ENCODE peak calls at places on chromosomes 16 and 17, in seven cellular contexts. U, B, Z, E, A, Q and Y are unnamed samples.

GRCh38 chr16:3520861-3521260 is 20.1 kb downstream of the CLUAP1 start:
- DNase-seq in U (no peak), B (no peak), Z (no peak), E (peak; percentile 24), A (no peak), Q (no peak), Y (no peak)

GRCh38 chr17:73969956-73970355 is 233.5 kb upstream of the RPL38 start:
- DNase-seq in U (no peak), B (no peak), Z (peak; percentile 58), E (no peak), A (no peak), Q (no peak), Y (no peak)

GRCh38 chr16:90020838-90021382 is 1.7 kb upstream of the DBNDD1 start:
- DNase-seq in U (peak; percentile 15), B (no peak), Z (no peak), E (no peak), A (no peak), Q (no peak), Y (no peak)

GRCh38 chr16:47358816-47359215 is 102.0 kb downstream of the ITFG1 start:
- DNase-seq in U (no peak), B (no peak), Z (no peak), E (no peak), A (no peak), Q (no peak), Y (peak; percentile 3)

GRCh38 chr16:3045758-3046505 is 429 bp upstream of the MMP25 start:
- DNase-seq in U (no peak), B (no peak), Z (no peak), E (no peak), A (no peak), Q (no peak), Y (no peak)

GRCh38 chr16:87725596-87726235 is 40.1 kb downstream of the KLHDC4 start:
- DNase-seq in U (no peak), B (peak; percentile 49), Z (no peak), E (no peak), A (no peak), Q (no peak), Y (no peak)

GRCh38 chr16:89697616-89698331 is 3.7 kb downstream of the SPATA2L start:
- DNase-seq in U (no peak), B (no peak), Z (no peak), E (no peak), A (no peak), Q (no peak), Y (no peak)

GRCh38 chr16:21302898-21303528 is 24.9 kb upstream of the CRYM start:
- DNase-seq in U (peak; percentile 47), B (no peak), Z (peak; percentile 40), E (peak; percentile 59), A (peak; percentile 61), Q (peak; percentile 18), Y (peak; percentile 64)

GRCh38 chr17:50206604-50207293 is 5.3 kb upstream of the COL1A1 start:
- DNase-seq in U (no peak), B (no peak), Z (peak; percentile 57), E (peak; percentile 77), A (no peak), Q (peak; percentile 38), Y (no peak)

GRCh38 chr17:73681946-73682345 is 37.7 kb upstream of the SDK2 start:
- DNase-seq in U (no peak), B (no peak), Z (no peak), E (no peak), A (no peak), Q (no peak), Y (no peak)

GRCh38 chr17:78759203-78759968 is 22.7 kb downstream of the CYTH1 start:
- DNase-seq in U (no peak), B (peak; percentile 67), Z (peak; percentile 51), E (no peak), A (no peak), Q (peak; percentile 86), Y (no peak)

GRCh38 chr16:11689031-11689840 is 21.0 kb downstream of the SNN start:
- DNase-seq in U (no peak), B (no peak), Z (no peak), E (no peak), A (no peak), Q (no peak), Y (no peak)

GRCh38 chr16:10616744-10617640 is 36.6 kb upstream of the EMP2 start:
- DNase-seq in U (no peak), B (peak; percentile 81), Z (no peak), E (peak; percentile 81), A (no peak), Q (no peak), Y (peak; percentile 51)

GRCh38 chr17:35390663-35391062 is 17.2 kb upstream of the SLFN11 start:
- DNase-seq in U (no peak), B (no peak), Z (no peak), E (no peak), A (no peak), Q (no peak), Y (no peak)

GRCh38 chr17:77451271-77451893 is 310.6 kb downstream of the SEC14L1 start:
- DNase-seq in U (no peak), B (no peak), Z (no peak), E (peak; percentile 70), A (no peak), Q (peak; percentile 85), Y (no peak)

GRCh38 chr17:6355196-6355595 is 79.7 kb downstream of the AIPL1 start:
- DNase-seq in U (no peak), B (no peak), Z (no peak), E (no peak), A (no peak), Q (no peak), Y (no peak)

GRCh38 chr17:65589321-65589720 is 27.9 kb upstream of the AXIN2 start:
- DNase-seq in U (no peak), B (no peak), Z (no peak), E (no peak), A (no peak), Q (no peak), Y (no peak)

GRCh38 chr17:74792586-74792985 is 16.4 kb upstream of the NAT9 start:
- DNase-seq in U (no peak), B (no peak), Z (no peak), E (no peak), A (no peak), Q (no peak), Y (no peak)

GRCh38 chr17:2111691-2112090 is 56.8 kb downstream of the HIC1 start:
- DNase-seq in U (peak; percentile 96), B (no peak), Z (no peak), E (no peak), A (no peak), Q (no peak), Y (peak; percentile 35)

GRCh38 chr17:47279062-47279801 is 25.6 kb downstream of the ITGB3 start:
- DNase-seq in U (peak; percentile 90), B (no peak), Z (peak; percentile 82), E (peak; percentile 90), A (peak; percentile 97), Q (no peak), Y (peak; percentile 80)

GRCh38 chr17:75636381-75637142 is 3.3 kb downstream of the SMIM5 start:
- DNase-seq in U (no peak), B (no peak), Z (no peak), E (no peak), A (no peak), Q (no peak), Y (no peak)

GRCh38 chr16:86761117-86761971 is 183.0 kb downstream of the FOXL1 start:
- DNase-seq in U (no peak), B (no peak), Z (peak; percentile 58), E (peak; percentile 85), A (no peak), Q (peak; percentile 63), Y (peak; percentile 69)

GRCh38 chr17:12584727-12585126 is 81.0 kb upstream of the MYOCD start:
- DNase-seq in U (no peak), B (no peak), Z (no peak), E (no peak), A (no peak), Q (no peak), Y (no peak)

GRCh38 chr16:56198755-56199114 is 7.4 kb downstream of the GNAO1 start:
- DNase-seq in U (no peak), B (no peak), Z (no peak), E (no peak), A (no peak), Q (no peak), Y (no peak)